ENCODE peak calls at places on chromosomes 1 and 21, in seven cellular contexts. X is HepG2, L is GM12892, M is H1, B is SK-N-SH, O is K562, P is GM12878. Z is an unnamed sample.

GRCh38 chr1:8226747-8227146 is 91.2 kb upstream of the SLC45A1 start:
- DNase-seq in B (no peak), X (no peak), L (no peak), M (no peak), P (no peak), O (no peak), Z (no peak)

GRCh38 chr1:221230605-221231004 is 351.4 kb downstream of the HLX start:
- DNase-seq in P (no peak), B (no peak), L (no peak), X (no peak), O (no peak), M (no peak), Z (no peak)

GRCh38 chr1:7177438-7178126 is 392.3 kb downstream of the CAMTA1 start:
- DNase-seq in X (no peak), L (no peak), B (no peak), M (no peak), O (no peak), P (no peak), Z (no peak)

GRCh38 chr1:163013826-163014600 is 55.1 kb upstream of the RGS4 start:
- DNase-seq in L (no peak), X (no peak), O (no peak), P (no peak), M (no peak), B (no peak), Z (no peak)

GRCh38 chr1:62377043-62377562 is 57.9 kb upstream of the KANK4 start:
- DNase-seq in P (no peak), L (no peak), X (no peak), B (no peak), M (no peak), O (no peak), Z (no peak)

GRCh38 chr21:38958940-38959685 is 153.4 kb downstream of the ETS2 start:
- DNase-seq in O (peak), L (no peak), M (no peak), P (no peak), X (peak), B (no peak), Z (no peak)

GRCh38 chr21:43937898-43938309 is 72.9 kb downstream of the AGPAT3 start:
- DNase-seq in O (no peak), M (no peak), X (no peak), P (peak), L (peak), B (no peak), Z (peak)

GRCh38 chr21:35273331-35273730 is 224.2 kb upstream of the RUNX1 start:
- DNase-seq in O (no peak), X (no peak), B (no peak), M (no peak), P (no peak), L (no peak), Z (no peak)

GRCh38 chr1:175009532-175009931 is 9.8 kb downstream of the CACYBP start:
- DNase-seq in O (no peak), M (no peak), P (no peak), L (no peak), X (no peak), B (no peak), Z (no peak)

GRCh38 chr1:43766818-43767525 is 59.6 kb downstream of the ST3GAL3 start:
- DNase-seq in P (peak), B (no peak), M (no peak), L (no peak), X (no peak), O (no peak), Z (no peak)

GRCh38 chr1:235108876-235109275 is 19.8 kb downstream of the TOMM20 start:
- DNase-seq in B (no peak), X (no peak), L (no peak), M (no peak), O (no peak), P (no peak), Z (no peak)

GRCh38 chr1:62436039-62436465 is 797 bp upstream of the USP1 start:
- DNase-seq in X (no peak), L (peak), P (no peak), B (no peak), M (no peak), O (no peak), Z (peak)

GRCh38 chr1:113048064-113048463 is 24.9 kb upstream of the LRIG2 start:
- DNase-seq in M (no peak), B (no peak), X (peak), O (no peak), L (no peak), P (no peak), Z (no peak)

GRCh38 chr1:165807613-165808012 is 19.8 kb upstream of the UCK2 start:
- DNase-seq in O (no peak), M (no peak), B (no peak), X (no peak), P (no peak), L (no peak), Z (no peak)

GRCh38 chr1:53516181-53516580 is 57.0 kb downstream of the DMRTB1 start:
- DNase-seq in X (no peak), M (no peak), O (no peak), L (no peak), B (no peak), P (no peak), Z (no peak)

GRCh38 chr1:83511327-83511726 is 487.6 kb downstream of the TTLL7 start:
- DNase-seq in P (no peak), O (no peak), L (no peak), B (no peak), X (no peak), M (no peak), Z (no peak)

GRCh38 chr1:183881387-183882084 is 76.6 kb downstream of the RGL1 start:
- DNase-seq in M (peak), L (no peak), P (no peak), X (peak), O (no peak), B (no peak), Z (no peak)

GRCh38 chr1:200556005-200556404 is 64.5 kb downstream of the KIF14 start:
- DNase-seq in B (no peak), M (no peak), P (no peak), O (no peak), X (no peak), L (no peak), Z (no peak)

GRCh38 chr1:208189183-208189582 is 55.0 kb downstream of the PLXNA2 start:
- DNase-seq in M (no peak), O (peak), X (no peak), B (no peak), L (peak), P (peak), Z (peak)

GRCh38 chr1:208188607-208189006 is 55.6 kb downstream of the PLXNA2 start:
- DNase-seq in X (no peak), M (no peak), O (no peak), B (no peak), P (no peak), L (no peak), Z (no peak)

GRCh38 chr1:208189716-208190115 is 54.5 kb downstream of the PLXNA2 start:
- DNase-seq in X (no peak), P (no peak), B (no peak), L (no peak), O (no peak), M (no peak), Z (no peak)

GRCh38 chr1:208185801-208186201 is 58.4 kb downstream of the PLXNA2 start:
- DNase-seq in O (no peak), L (no peak), B (no peak), P (no peak), X (no peak), M (no peak), Z (no peak)

DNA sequence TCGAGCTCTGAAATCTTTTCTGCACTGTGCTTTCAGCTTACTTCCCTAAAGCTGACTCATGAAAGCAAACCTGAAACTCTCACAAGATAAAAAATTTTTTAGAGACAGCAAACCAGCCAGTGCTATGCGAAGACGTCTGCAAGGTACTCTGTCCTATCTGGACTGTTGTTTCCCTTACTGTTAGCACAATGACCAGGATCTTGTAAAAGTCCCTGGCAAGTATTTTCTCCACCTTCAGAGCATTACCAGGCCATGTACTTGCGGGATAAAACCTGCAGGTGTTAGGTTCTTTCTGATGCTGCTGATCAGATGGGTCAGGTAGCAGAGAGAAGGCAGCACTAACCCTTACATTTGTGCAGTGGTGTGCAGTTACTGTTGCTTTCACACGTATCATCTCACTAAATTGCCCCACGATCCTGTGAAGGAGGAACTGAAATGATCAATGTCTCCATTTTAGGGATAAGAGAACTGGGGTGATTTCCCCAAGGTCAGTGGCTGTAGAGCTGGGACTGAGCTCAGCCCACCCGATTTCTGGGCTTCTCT is 56.6 kb downstream of the PLXNA2 start:
- DNase-seq in X (no peak), P (peak), O (no peak), B (no peak), L (peak), M (no peak), Z (peak)
- TF ChIP-seq TAF1 in X (no peak), P (peak), O (no peak), B (no peak), L (no peak), M (no peak), Z (peak)

GRCh38 chr1:241323510-241323909 is 33.5 kb downstream of the RGS7 start:
- DNase-seq in B (peak), O (no peak), X (no peak), L (no peak), P (no peak), M (peak), Z (no peak)
- TF ChIP-seq TAF1 in B (no peak), O (no peak), X (no peak), L (no peak), P (no peak), M (no peak), Z (no peak)

GRCh38 chr1:45395582-45395981 is 55.3 kb upstream of the MUTYH start:
- DNase-seq in P (no peak), B (no peak), M (no peak), O (no peak), L (no peak), X (no peak), Z (no peak)
- TF ChIP-seq TAF1 in P (no peak), B (no peak), M (no peak), O (no peak), L (no peak), X (no peak), Z (no peak)

GRCh38 chr1:10764296-10764798 is 32.1 kb downstream of the CASZ1 start:
- DNase-seq in M (no peak), B (no peak), P (no peak), X (no peak), L (no peak), O (no peak), Z (no peak)
- TF ChIP-seq TAF1 in M (no peak), B (no peak), P (no peak), X (no peak), L (no peak), O (no peak), Z (no peak)

DNA sequence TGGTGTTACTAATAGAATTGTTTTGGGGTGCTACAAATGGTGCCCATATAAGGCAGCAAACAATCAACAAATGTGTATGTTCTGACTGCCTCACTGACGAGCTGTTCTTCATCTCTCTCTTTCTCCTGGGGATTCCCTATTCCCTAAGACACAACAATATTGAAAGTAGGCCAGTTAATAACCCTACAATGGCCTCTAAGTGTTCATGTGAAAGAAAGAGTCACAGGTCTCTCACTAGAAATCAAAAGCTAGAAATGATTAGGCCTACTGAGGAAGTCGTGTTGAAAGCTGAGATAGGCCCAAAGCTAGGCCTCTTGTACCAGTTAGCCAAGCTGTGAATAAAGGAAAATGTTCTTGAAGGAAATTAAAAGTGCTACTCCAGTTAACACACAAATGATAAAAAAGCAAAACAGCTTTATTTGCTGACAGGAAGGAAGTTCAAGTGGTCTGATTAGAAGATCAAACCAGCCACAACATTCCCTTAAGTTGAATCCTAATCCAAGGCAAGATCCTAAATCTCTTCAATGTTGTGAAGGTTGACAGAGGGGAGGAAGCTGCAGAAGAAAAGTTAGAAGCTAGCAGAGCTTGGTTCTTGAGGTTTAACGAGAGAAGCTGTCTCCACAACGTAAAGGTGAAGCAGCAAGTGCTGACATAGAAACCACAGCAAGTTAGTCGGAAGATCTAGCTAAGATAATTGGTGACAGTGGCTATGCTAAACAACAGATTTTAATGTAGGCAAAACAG is 26.3 kb downstream of the ATP2B4 start:
- DNase-seq in L (no peak), B (no peak), X (no peak), P (peak), M (no peak), O (no peak), Z (no peak)
- TF ChIP-seq TAF1 in L (no peak), B (no peak), X (no peak), P (no peak), M (no peak), O (no peak), Z (no peak)

DNA sequence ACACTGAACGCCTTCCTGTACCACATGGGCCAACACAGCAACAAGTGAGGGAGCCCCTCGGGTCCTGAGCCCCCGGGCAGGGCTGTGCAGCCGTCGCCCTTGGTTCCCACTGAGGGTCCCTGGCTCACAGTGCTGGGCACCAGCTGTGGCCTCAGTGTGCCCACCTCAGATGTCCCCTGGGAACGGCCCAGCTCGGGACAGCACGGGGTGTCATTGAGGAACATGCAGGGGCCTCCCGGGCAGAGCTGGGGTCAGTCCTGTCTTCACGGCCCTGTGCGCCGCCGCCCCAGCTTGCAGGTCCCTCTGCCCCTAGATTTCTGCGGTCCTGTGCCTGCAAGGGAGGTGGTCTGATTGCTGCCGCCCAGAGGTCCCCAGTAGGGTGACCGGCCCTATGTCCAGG is 17.7 kb downstream of the ATAD3B start:
- DNase-seq in B (no peak), X (no peak), M (no peak), P (no peak), O (no peak), L (no peak), Z (no peak)
- TF ChIP-seq TAF1 in B (no peak), X (no peak), M (no peak), P (no peak), O (no peak), L (no peak), Z (no peak)

DNA sequence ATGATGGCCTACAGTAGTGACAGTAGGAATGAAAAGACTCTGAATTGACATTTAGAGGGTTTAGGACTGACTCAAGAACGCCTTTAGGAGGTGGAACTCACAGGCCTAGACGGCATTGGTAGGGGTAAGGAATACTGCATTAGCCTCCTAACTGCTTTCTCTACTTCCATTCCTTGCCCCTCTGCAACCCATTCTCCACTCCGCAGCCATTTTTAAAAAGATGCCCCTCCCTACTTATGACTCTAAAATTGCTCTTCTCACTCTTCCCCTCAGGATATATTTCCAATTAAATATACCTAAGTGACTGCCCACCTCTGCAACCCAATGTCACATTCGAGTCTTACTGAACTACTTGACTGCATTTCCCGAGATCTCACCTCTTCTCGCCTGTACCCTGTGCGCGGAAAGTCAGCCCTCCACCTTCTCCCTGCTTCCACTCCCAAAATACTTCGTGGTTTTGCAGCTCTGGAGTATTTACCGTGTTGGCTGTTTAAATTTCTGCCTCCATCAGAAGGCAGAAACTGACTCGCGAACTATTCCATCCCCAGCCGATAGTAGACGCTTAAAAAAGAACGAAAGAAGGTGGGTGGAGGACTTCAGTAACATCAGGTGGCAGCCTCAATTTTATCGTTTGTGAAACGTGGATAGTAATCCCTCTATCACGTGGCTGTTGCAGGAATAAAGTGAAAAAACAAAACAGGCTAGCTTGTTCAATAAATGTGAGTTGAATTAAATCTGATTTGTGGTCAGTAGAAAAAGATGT is 1.1 kb upstream of the YBX1 start:
- DNase-seq in M (no peak), X (no peak), P (no peak), O (peak), B (peak), L (no peak), Z (peak)
- TF ChIP-seq TAF1 in M (no peak), X (no peak), P (peak), O (peak), B (no peak), L (no peak), Z (no peak)

Z was measured in GM12891.